ENCODE peak calls at places on chromosomes 1 and 21, in nine cellular contexts. A is central memory CD4-positive, alpha-beta T cell; D is T1000; K is ovary; F is effector memory CD8-positive, alpha-beta T cell; X is omental fat pad; R is HS-27A; W is WTC11; H is cerebellum. L is an unnamed sample.

GRCh38 chr1:32891630-32892029 is 5.3 kb downstream of the HPCA start:
- DNase-seq in A (no peak), D (no peak), K (no peak), F (no peak), X (no peak), R (no peak), W (no peak), H (no peak), L (no peak)

GRCh38 chr1:212402876-212403275 is 11.8 kb downstream of the PACC1 start:
- DNase-seq in A (no peak), D (no peak), K (no peak), F (no peak), X (no peak), R (no peak), W (no peak), H (no peak), L (no peak)

GRCh38 chr21:17726047-17726446 is 93.1 kb downstream of the C21orf91 start:
- DNase-seq in A (no peak), D (no peak), K (no peak), F (no peak), X (no peak), R (no peak), W (no peak), H (no peak), L (no peak)

GRCh38 chr1:84975035-84975434 is 21.9 kb downstream of the MCOLN2 start:
- DNase-seq in A (no peak), D (no peak), K (no peak), F (no peak), X (no peak), R (no peak), W (no peak), H (no peak), L (no peak)

GRCh38 chr1:86914998-86915736 is 732 bp downstream of the HS2ST1 start:
- DNase-seq in A (peak; percentile 48), D (peak; percentile 43), K (peak; percentile 55), F (peak; percentile 37), X (peak; percentile 24), R (peak; percentile 51), W (peak; percentile 60), H (peak; percentile 46), L (peak; percentile 26)

GRCh38 chr1:100461222-100461621 is 76.7 kb upstream of the GPR88 start:
- DNase-seq in A (no peak), D (no peak), K (no peak), F (no peak), X (no peak), R (no peak), W (peak; percentile 19), H (no peak), L (no peak)

GRCh38 chr1:162253790-162254189 is 122.9 kb downstream of the SPATA46 start:
- DNase-seq in A (no peak), D (no peak), K (no peak), F (no peak), X (no peak), R (no peak), W (no peak), H (no peak), L (no peak)

GRCh38 chr21:41761211-41762181 is 5.4 kb downstream of the RIPK4 start:
- DNase-seq in A (no peak), D (no peak), K (no peak), F (no peak), X (no peak), R (no peak), W (no peak), H (no peak), L (no peak)

GRCh38 chr1:36571106-36571505 is 88.4 kb upstream of the CSF3R start:
- DNase-seq in A (no peak), D (no peak), K (no peak), F (no peak), X (no peak), R (no peak), W (peak; percentile 7), H (no peak), L (no peak)

GRCh38 chr1:41241748-41242644 is at the start of gene SCMH1:
- DNase-seq in A (peak; percentile 59), D (peak; percentile 33), K (peak; percentile 72), F (peak; percentile 42), X (no peak), R (no peak), W (peak; percentile 70), H (peak; percentile 68), L (peak; percentile 44)

GRCh38 chr21:45148316-45149000 is 74.1 kb downstream of the ADARB1 start:
- DNase-seq in A (no peak), D (no peak), K (no peak), F (no peak), X (no peak), R (no peak), W (no peak), H (no peak), L (no peak)

L was measured in NCI-H1092.